ENCODE peak calls at places on chromosomes 3 and 15, in ten cellular contexts. K is endodermal cell; J is naive thymus-derived CD4-positive, alpha-beta T cell; U is H4; F is type B pancreatic cell; V is tibial artery; E is LHCN-M2; D is psoas muscle; B is iris pigment epithelial cell; H is aorta. A is an unnamed sample.

GRCh38 chr3:123287962-123288302 is 86.2 kb downstream of the SEC22A start:
- DNase-seq in K (peak; percentile 20), J (no peak), U (no peak), F (no peak), V (no peak), E (no peak), D (no peak), B (no peak), H (no peak), A (no peak)

GRCh38 chr15:89500397-89501270 is 4.3 kb upstream of the RHCG start:
- DNase-seq in K (peak; percentile 62), J (no peak), U (no peak), F (no peak), V (no peak), E (no peak), D (no peak), B (no peak), H (no peak), A (no peak)

GRCh38 chr3:110814170-110815007 is 257.2 kb upstream of the NECTIN3 start:
- DNase-seq in K (no peak), J (no peak), U (peak; percentile 98), F (no peak), V (no peak), E (peak; percentile 92), D (no peak), B (peak; percentile 98), H (no peak), A (peak; percentile 71)

GRCh38 chr15:91468861-91469260 is 368.8 kb downstream of the SV2B start:
- DNase-seq in K (peak; percentile 84), J (no peak), U (no peak), F (no peak), V (no peak), E (no peak), D (no peak), B (no peak), H (no peak), A (peak; percentile 56)

GRCh38 chr3:177468331-177468730 is 271.0 kb upstream of the TBL1XR1 start:
- DNase-seq in K (no peak), J (no peak), U (peak; percentile 98), F (no peak), V (peak; percentile 62), E (peak; percentile 95), D (peak; percentile 66), B (peak; percentile 99), H (peak; percentile 80), A (no peak)

GRCh38 chr3:19420159-19420558 is 271.8 kb downstream of the KCNH8 start:
- DNase-seq in K (no peak), J (no peak), U (no peak), F (no peak), V (no peak), E (no peak), D (no peak), B (no peak), H (no peak), A (no peak)

GRCh38 chr3:94936023-94936580 is 873.2 kb downstream of the NSUN3 start:
- DNase-seq in K (no peak), J (no peak), U (peak; percentile 19), F (no peak), V (no peak), E (no peak), D (no peak), B (no peak), H (no peak), A (no peak)

GRCh38 chr3:182258538-182259177 is 534.6 kb upstream of the ATP11B start:
- DNase-seq in K (no peak), J (no peak), U (peak; percentile 73), F (no peak), V (no peak), E (peak; percentile 32), D (no peak), B (peak; percentile 41), H (no peak), A (no peak)

GRCh38 chr15:90286678-90287077 is 21.2 kb downstream of the NGRN start:
- DNase-seq in K (no peak), J (peak; percentile 61), U (peak; percentile 43), F (no peak), V (no peak), E (peak; percentile 58), D (no peak), B (peak; percentile 39), H (no peak), A (peak; percentile 79)

GRCh38 chr3:156551746-156552145 is 3.2 kb downstream of the SSR3 start:
- DNase-seq in K (no peak), J (no peak), U (no peak), F (no peak), V (no peak), E (peak; percentile 92), D (no peak), B (peak; percentile 89), H (no peak), A (no peak)

GRCh38 chr3:48086736-48087470 is 70.7 kb upstream of the MAP4 start:
- DNase-seq in K (no peak), J (no peak), U (peak; percentile 6), F (no peak), V (no peak), E (peak; percentile 52), D (no peak), B (peak; percentile 87), H (no peak), A (no peak)

GRCh38 chr3:52004158-52004787 is 8.6 kb upstream of the RPL29 start:
- DNase-seq in K (peak; percentile 90), J (no peak), U (no peak), F (no peak), V (no peak), E (no peak), D (peak; percentile 51), B (peak; percentile 37), H (no peak), A (no peak)

GRCh38 chr3:88000853-88001252 is 58.0 kb downstream of the CGGBP1 start:
- DNase-seq in K (peak; percentile 83), J (no peak), U (no peak), F (no peak), V (no peak), E (peak; percentile 9), D (no peak), B (no peak), H (no peak), A (peak; percentile 74)

GRCh38 chr3:96970211-96970610 is 155.8 kb downstream of the EPHA6 start:
- DNase-seq in K (no peak), J (no peak), U (peak; percentile 8), F (no peak), V (no peak), E (no peak), D (no peak), B (peak; percentile 8), H (no peak), A (no peak)

GRCh38 chr3:123929325-123929724 is 31.7 kb downstream of the CCDC14 start:
- DNase-seq in K (no peak), J (no peak), U (no peak), F (no peak), V (no peak), E (no peak), D (no peak), B (no peak), H (no peak), A (peak; percentile 37)

GRCh38 chr3:72031581-72031980 is 246.6 kb upstream of the PROK2 start:
- DNase-seq in K (no peak), J (no peak), U (peak; percentile 85), F (no peak), V (no peak), E (peak; percentile 78), D (peak; percentile 20), B (peak; percentile 27), H (no peak), A (no peak)

GRCh38 chr3:11618897-11619296 is 24.8 kb downstream of the VGLL4 start:
- DNase-seq in K (no peak), J (no peak), U (no peak), F (no peak), V (no peak), E (no peak), D (no peak), B (no peak), H (no peak), A (no peak)

A was measured in activated CD4-positive, alpha-beta T cell treated with anti-CD3 and anti-CD28 coated beads, Interleukin-2, amount 10 ng/mL, durations not matched to agents 24 days and 14 days.